ENCODE peak calls at places on chromosomes 3 and 15, in seven cellular contexts. B is astrocyte of the spinal cord, G is cardiac fibroblast, H is M059J, Y is kidney tubule cell, I is hippocampal formation, V is NCI-H1092. O is an unnamed sample.

GRCh38 chr3:69276884-69277283 is 109.0 kb downstream of the FRMD4B start:
- DNase-seq in I (no peak), B (no peak), H (no peak), V (no peak), Y (no peak), G (no peak), O (no peak)

GRCh38 chr3:29140706-29141105 is 140.2 kb upstream of the RBMS3 start:
- DNase-seq in H (no peak), V (no peak), B (peak), G (no peak), Y (no peak), I (no peak), O (no peak)

GRCh38 chr3:141476033-141476432 is 10.8 kb upstream of the RASA2 start:
- DNase-seq in G (no peak), V (no peak), H (peak), Y (no peak), I (no peak), B (peak), O (no peak)

GRCh38 chr3:30310251-30310954 is 296.0 kb upstream of the TGFBR2 start:
- DNase-seq in Y (no peak), I (no peak), G (peak), B (no peak), H (no peak), V (no peak), O (no peak)

GRCh38 chr3:126881861-126882260 is 101.1 kb upstream of the PLXNA1 start:
- DNase-seq in G (no peak), H (no peak), B (no peak), I (no peak), V (no peak), Y (no peak), O (no peak)

GRCh38 chr3:144444061-144444460 is 472.4 kb downstream of the DIPK2A start:
- DNase-seq in Y (no peak), V (no peak), G (no peak), H (no peak), I (no peak), B (no peak), O (no peak)

GRCh38 chr3:133361435-133361834 is 38.4 kb upstream of the BFSP2 start:
- DNase-seq in Y (no peak), I (no peak), B (no peak), G (no peak), V (no peak), H (no peak), O (no peak)

GRCh38 chr15:96332854-96333193 is 2.3 kb downstream of the NR2F2 start:
- DNase-seq in G (peak), B (peak), V (no peak), Y (no peak), I (no peak), H (peak), O (no peak)

GRCh38 chr15:42796955-42797779 is 60.2 kb upstream of the CDAN1 start:
- DNase-seq in H (no peak), B (peak), V (no peak), I (no peak), Y (no peak), G (peak), O (no peak)

GRCh38 chr3:170111147-170111771 is 70.3 kb downstream of the PHC3 start:
- DNase-seq in H (no peak), B (no peak), Y (no peak), I (no peak), G (no peak), V (no peak), O (no peak)

GRCh38 chr3:4570840-4571621 is 77.9 kb downstream of the ITPR1 start:
- DNase-seq in V (no peak), B (no peak), G (no peak), I (no peak), Y (peak), H (peak), O (no peak)

GRCh38 chr3:126525091-126525852 is 1.3 kb downstream of the CHST13 start:
- DNase-seq in I (no peak), H (no peak), G (no peak), V (no peak), Y (no peak), B (no peak), O (no peak)

GRCh38 chr15:56939257-56939656 is 20.8 kb downstream of the TCF12 start:
- DNase-seq in B (no peak), I (no peak), Y (no peak), H (no peak), V (no peak), G (no peak), O (no peak)

GRCh38 chr3:54801977-54802376 is 125.9 kb downstream of the LRTM1 start:
- DNase-seq in V (no peak), B (no peak), H (no peak), I (no peak), G (no peak), Y (no peak), O (no peak)

GRCh38 chr3:62703423-62704167 is 171.6 kb downstream of the CADPS start:
- DNase-seq in H (no peak), I (no peak), G (no peak), Y (no peak), B (no peak), V (no peak), O (no peak)

GRCh38 chr3:155185623-155186022 is 105.5 kb downstream of the MME start:
- DNase-seq in B (peak), H (peak), I (no peak), G (peak), V (no peak), Y (peak), O (no peak)

GRCh38 chr3:163939926-163940325 is 1138.4 kb downstream of the SI start:
- DNase-seq in H (peak), Y (no peak), B (peak), V (no peak), I (no peak), G (no peak), O (no peak)

GRCh38 chr3:152128356-152128755 is 140.4 kb upstream of the MBNL1 start:
- DNase-seq in H (no peak), B (no peak), Y (no peak), I (no peak), G (no peak), V (no peak), O (no peak)

GRCh38 chr15:69591905-69592508 is 139.4 kb downstream of the RPLP1 start:
- DNase-seq in B (peak), V (peak), I (no peak), G (no peak), H (no peak), Y (peak), O (no peak)

GRCh38 chr3:42014949-42015533 is 53.1 kb upstream of the ULK4 start:
- DNase-seq in G (peak), Y (no peak), I (peak), B (peak), H (no peak), V (peak), O (no peak)

GRCh38 chr3:56987238-56987932 is 73.1 kb upstream of the SPATA12 start:
- DNase-seq in Y (no peak), B (no peak), I (no peak), V (no peak), H (no peak), G (peak), O (no peak)

GRCh38 chr3:60290093-60290492 is 961.2 kb downstream of the FHIT start:
- DNase-seq in Y (no peak), G (no peak), V (no peak), H (no peak), B (no peak), I (no peak), O (no peak)

GRCh38 chr15:86690566-86690965 is 610.9 kb downstream of the AGBL1 start:
- DNase-seq in B (no peak), Y (peak), G (no peak), H (peak), I (no peak), V (no peak), O (no peak)

GRCh38 chr15:31338318-31338878 is 11.8 kb downstream of the KLF13 start:
- DNase-seq in Y (no peak), B (peak), I (no peak), G (peak), V (no peak), H (no peak), O (no peak)

GRCh38 chr3:4808637-4809036 is 170.6 kb upstream of the BHLHE40 start:
- DNase-seq in I (no peak), Y (no peak), V (no peak), G (no peak), B (no peak), H (no peak), O (no peak)

GRCh38 chr15:59830143-59830542 is 141.0 kb upstream of the BNIP2 start:
- DNase-seq in G (no peak), H (peak), Y (no peak), I (no peak), V (no peak), B (peak), O (no peak)

GRCh38 chr3:149472393-149472792 is 2.1 kb upstream of the TM4SF4 start:
- DNase-seq in Y (no peak), G (peak), B (no peak), I (no peak), V (no peak), H (no peak), O (no peak)

GRCh38 chr15:70271422-70272088 is 173.8 kb upstream of the TLE3 start:
- DNase-seq in V (no peak), I (no peak), B (peak), G (peak), H (peak), Y (peak), O (no peak)

GRCh38 chr3:2099779-2100191 is 1.1 kb downstream of the CNTN4 start:
- DNase-seq in B (no peak), I (no peak), G (no peak), Y (no peak), H (no peak), V (no peak), O (no peak)

GRCh38 chr15:35290301-35290721 is 205.2 kb upstream of the NANOGP8 start:
- DNase-seq in G (no peak), Y (no peak), I (no peak), V (no peak), H (no peak), B (no peak), O (no peak)

GRCh38 chr3:192835818-192836468 is 81.7 kb downstream of the MB21D2 start:
- DNase-seq in B (peak), V (no peak), Y (peak), G (peak), I (no peak), H (peak), O (no peak)

GRCh38 chr3:71022552-71023335 is 560.8 kb downstream of the FOXP1 start:
- DNase-seq in Y (peak), G (peak), H (peak), V (no peak), B (peak), I (peak), O (no peak)

GRCh38 chr3:23183731-23184130 is 19.4 kb upstream of the UBE2E2 start:
- DNase-seq in G (peak), B (peak), I (no peak), Y (peak), V (no peak), H (peak), O (no peak)

GRCh38 chr3:11581237-11582122 is 62.2 kb downstream of the VGLL4 start:
- DNase-seq in V (no peak), Y (peak), B (no peak), I (peak), G (no peak), H (no peak), O (no peak)

O was measured in T-cell.